ENCODE peak calls at places on chromosomes 3 and 15, in eight cellular contexts. U, F, K, P, W, A, V and J are unnamed samples.

GRCh38 chr15:70473623-70474366 is 289.6 kb downstream of the UACA start:
- DNase-seq in U (no peak), F (no peak), K (no peak), P (no peak), W (peak), A (no peak), V (no peak), J (no peak)

GRCh38 chr3:122030381-122031122 is 8.5 kb upstream of the ILDR1 start:
- DNase-seq in U (no peak), F (no peak), K (no peak), P (no peak), W (no peak), A (no peak), V (peak), J (no peak)

GRCh38 chr15:60396560-60396963 is 1.2 kb downstream of the ANXA2 start:
- DNase-seq in U (no peak), F (no peak), K (no peak), P (no peak), W (no peak), A (no peak), V (no peak), J (no peak)

GRCh38 chr3:9142346-9142745 is 107.1 kb downstream of the SRGAP3 start:
- DNase-seq in U (no peak), F (no peak), K (no peak), P (no peak), W (peak), A (no peak), V (no peak), J (no peak)

GRCh38 chr3:18018491-18019177 is 276.2 kb upstream of the TBC1D5 start:
- DNase-seq in U (no peak), F (no peak), K (no peak), P (no peak), W (no peak), A (no peak), V (no peak), J (no peak)

GRCh38 chr3:49534581-49535495 is 19.4 kb upstream of the BSN start:
- DNase-seq in U (no peak), F (peak), K (no peak), P (no peak), W (peak), A (no peak), V (no peak), J (no peak)

GRCh38 chr3:23258110-23258509 is 55.0 kb downstream of the UBE2E2 start:
- DNase-seq in U (no peak), F (no peak), K (no peak), P (no peak), W (no peak), A (no peak), V (no peak), J (no peak)

GRCh38 chr15:90582553-90582952 is 52.8 kb downstream of the CRTC3 start:
- DNase-seq in U (no peak), F (no peak), K (no peak), P (no peak), W (no peak), A (no peak), V (no peak), J (no peak)

GRCh38 chr15:69277316-69277715 is 21.4 kb upstream of the PAQR5 start:
- DNase-seq in U (no peak), F (no peak), K (no peak), P (no peak), W (no peak), A (no peak), V (no peak), J (no peak)

GRCh38 chr3:121975702-121976302 is 46.2 kb downstream of the ILDR1 start:
- DNase-seq in U (no peak), F (no peak), K (no peak), P (no peak), W (no peak), A (no peak), V (no peak), J (no peak)

GRCh38 chr3:113606539-113607218 is 74.3 kb downstream of the SIDT1 start:
- DNase-seq in U (no peak), F (no peak), K (no peak), P (no peak), W (no peak), A (peak), V (peak), J (no peak)

GRCh38 chr3:46929324-46929723 is 47.2 kb downstream of the CCDC12 start:
- DNase-seq in U (peak), F (no peak), K (no peak), P (no peak), W (no peak), A (no peak), V (peak), J (peak)

GRCh38 chr3:22795917-22796316 is 407.2 kb upstream of the UBE2E2 start:
- DNase-seq in U (no peak), F (no peak), K (no peak), P (no peak), W (no peak), A (no peak), V (no peak), J (no peak)

GRCh38 chr3:170760174-170760526 is 109.8 kb downstream of the RPL22L1 start:
- DNase-seq in U (no peak), F (no peak), K (no peak), P (no peak), W (no peak), A (no peak), V (no peak), J (no peak)

GRCh38 chr3:138939563-138940241 is 7.2 kb downstream of the FOXL2 start:
- DNase-seq in U (no peak), F (no peak), K (no peak), P (no peak), W (no peak), A (no peak), V (no peak), J (peak)

GRCh38 chr3:77869423-77869822 is 829.5 kb downstream of the ROBO2 start:
- DNase-seq in U (no peak), F (no peak), K (no peak), P (no peak), W (no peak), A (no peak), V (no peak), J (no peak)

GRCh38 chr3:143718463-143718862 is 129.8 kb downstream of the SLC9A9 start:
- DNase-seq in U (no peak), F (no peak), K (no peak), P (no peak), W (no peak), A (no peak), V (no peak), J (no peak)

GRCh38 chr15:67177750-67178149 is 76.7 kb downstream of the AAGAB start:
- DNase-seq in U (peak), F (no peak), K (no peak), P (no peak), W (no peak), A (no peak), V (no peak), J (peak)

GRCh38 chr15:67803996-67804843 is 21.1 kb upstream of the SKOR1 start:
- DNase-seq in U (peak), F (no peak), K (no peak), P (no peak), W (no peak), A (no peak), V (no peak), J (no peak)

GRCh38 chr3:51729005-51729633 is 22.3 kb downstream of the GRM2 start:
- DNase-seq in U (no peak), F (no peak), K (no peak), P (no peak), W (no peak), A (no peak), V (no peak), J (no peak)